ENCODE peak calls at places on chromosomes 6 and 20, in ten cellular contexts. I is GM20000; X is HFF-Myc; D is GF-D8; A is NCI-H2081; M is Calu3; C is ACHN; Z is stimulated activated CD4-positive, alpha-beta T cell treated with anti-CD3 and anti-CD28 coated beads, Interleukin-2, amount 100 ng/mL, for 48 hours; S is GDM1; T is left cardiac atrium. G is an unnamed sample.

GRCh38 chr6:146904596-146904995 is 299.6 kb upstream of the STXBP5 start:
- DNase-seq in D (no peak), Z (no peak), C (no peak), I (no peak), S (no peak), T (no peak), M (no peak), A (no peak), X (no peak), G (no peak)

GRCh38 chr6:134921980-134922313 is 28.0 kb downstream of the ALDH8A1 start:
- DNase-seq in C (no peak), A (no peak), D (no peak), Z (no peak), S (no peak), M (no peak), X (no peak), T (no peak), I (no peak), G (no peak)

GRCh38 chr6:34235605-34236422 is 859 bp upstream of the HMGA1 start:
- DNase-seq in C (peak), Z (peak), T (peak), D (peak), I (peak), A (no peak), X (no peak), S (no peak), M (peak), G (no peak)

GRCh38 chr6:37602801-37603200 is 94.9 kb downstream of the MDGA1 start:
- DNase-seq in X (no peak), C (no peak), S (no peak), M (no peak), A (no peak), T (no peak), D (no peak), I (no peak), Z (no peak), G (no peak)

GRCh38 chr6:130811932-130812331 is 15.3 kb upstream of the SMLR1 start:
- DNase-seq in C (no peak), I (no peak), X (no peak), M (no peak), D (no peak), A (no peak), T (no peak), Z (no peak), S (no peak), G (no peak)

GRCh38 chr20:8631271-8631670 is 437.6 kb upstream of the PLCB4 start:
- DNase-seq in Z (no peak), D (no peak), T (no peak), C (no peak), I (no peak), X (no peak), M (no peak), A (no peak), S (no peak), G (no peak)

GRCh38 chr6:2714359-2714895 is 36.3 kb downstream of the MYLK4 start:
- DNase-seq in Z (no peak), D (no peak), I (no peak), S (no peak), T (peak), A (no peak), M (no peak), C (peak), X (peak), G (no peak)

GRCh38 chr20:17895641-17896246 is 72.8 kb downstream of the SNX5 start:
- DNase-seq in X (no peak), Z (peak), C (no peak), T (peak), A (no peak), D (no peak), I (peak), S (no peak), M (no peak), G (no peak)

GRCh38 chr20:48012401-48012974 is 227.2 kb upstream of the SULF2 start:
- DNase-seq in C (peak), X (no peak), Z (no peak), S (no peak), M (peak), I (no peak), D (no peak), T (no peak), A (no peak), G (no peak)

GRCh38 chr6:15338462-15338861 is 92.6 kb downstream of the JARID2 start:
- DNase-seq in D (peak), I (no peak), A (no peak), C (no peak), Z (no peak), S (no peak), T (no peak), X (no peak), M (no peak), G (no peak)

GRCh38 chr6:168828800-168829199 is 387.8 kb downstream of the SMOC2 start:
- DNase-seq in C (no peak), M (no peak), I (no peak), A (no peak), S (no peak), T (no peak), X (no peak), Z (no peak), D (no peak), G (no peak)

GRCh38 chr6:106910999-106911949 is 63.3 kb downstream of the CD24 start:
- DNase-seq in Z (no peak), A (peak), T (no peak), I (no peak), M (peak), X (no peak), D (peak), S (no peak), C (no peak), G (no peak)

GRCh38 chr20:32820000-32820697 is 395 bp downstream of the MAPRE1 start:
- DNase-seq in D (peak), Z (peak), C (peak), T (peak), A (peak), I (peak), M (peak), S (peak), X (no peak), G (peak)

GRCh38 chr20:61135266-61135665 is 116.8 kb upstream of the CDH4 start:
- DNase-seq in Z (no peak), I (no peak), A (no peak), X (no peak), C (no peak), T (no peak), D (no peak), S (no peak), M (no peak), G (no peak)

GRCh38 chr20:51233345-51233744 is 210.4 kb upstream of the KCNG1 start:
- DNase-seq in T (no peak), Z (no peak), D (no peak), I (no peak), S (no peak), M (no peak), X (no peak), C (no peak), A (no peak), G (no peak)

GRCh38 chr6:105815657-105816555 is 270.2 kb upstream of the PRDM1 start:
- DNase-seq in M (no peak), D (no peak), T (no peak), X (no peak), C (no peak), Z (no peak), I (no peak), A (no peak), S (no peak), G (no peak)

GRCh38 chr20:21149344-21149743 is 23.5 kb downstream of the KIZ start:
- DNase-seq in A (no peak), I (no peak), S (no peak), M (no peak), X (no peak), C (no peak), Z (no peak), D (no peak), T (no peak), G (no peak)

GRCh38 chr6:155491421-155491820 is 35.8 kb upstream of the NOX3 start:
- DNase-seq in Z (no peak), M (no peak), C (no peak), D (no peak), A (no peak), I (no peak), X (no peak), S (no peak), T (no peak), G (no peak)

GRCh38 chr6:47571488-47571887 is 93.9 kb downstream of the CD2AP start:
- DNase-seq in D (no peak), Z (no peak), C (no peak), I (no peak), T (no peak), X (no peak), M (no peak), A (no peak), S (no peak), G (no peak)

GRCh38 chr6:96898241-96898851 is 655 bp upstream of the NDUFAF4 start:
- DNase-seq in M (peak), S (no peak), C (peak), T (no peak), Z (no peak), D (peak), A (no peak), I (no peak), X (no peak), G (no peak)

GRCh38 chr20:41001497-41001896 is 27.1 kb upstream of the TOP1 start:
- DNase-seq in Z (no peak), A (no peak), M (no peak), D (no peak), X (no peak), I (no peak), S (no peak), C (no peak), T (no peak), G (no peak)

GRCh38 chr6:108594640-108595039 is 33.9 kb downstream of the FOXO3 start:
- DNase-seq in T (peak), C (no peak), D (no peak), I (no peak), M (no peak), A (no peak), S (no peak), Z (no peak), X (no peak), G (no peak)